ENCODE peak calls at places on chromosome 5, in seven cellular contexts. F is GM04504; D is BJ; Y is H9; E is AG20443; B is Right ventricle myocardium superior; N is stimulated activated CD4-positive, alpha-beta T cell treated with anti-CD3 and anti-CD28 coated beads, Interleukin-1b, Interleukin-23, amount 100 ng/mL, for 24 hours. X is an unnamed sample.

GRCh38 chr5:150105898-150106615 is 19.7 kb upstream of the CSF1R start:
- DNase-seq in N (no peak), D (no peak), F (no peak), Y (no peak), E (peak; percentile 7), B (peak; percentile 44), X (peak; percentile 65)

GRCh38 chr5:543755-544674 is 19.8 kb upstream of the SLC9A3 start:
- DNase-seq in D (no peak), F (no peak), E (no peak), B (peak; percentile 76), Y (no peak), N (peak; percentile 28), X (peak; percentile 83)

GRCh38 chr5:176153741-176154140 is 84.5 kb upstream of the SIMC1 start:
- DNase-seq in B (no peak), Y (no peak), N (no peak), E (peak; percentile 63), D (no peak), F (peak; percentile 8), X (no peak)

GRCh38 chr5:54251981-54252380 is 58.4 kb downstream of the ARL15 start:
- DNase-seq in D (no peak), Y (no peak), E (no peak), F (no peak), B (no peak), N (no peak), X (no peak)

GRCh38 chr5:14172149-14172795 is 29.1 kb downstream of the TRIO start:
- DNase-seq in N (no peak), E (no peak), Y (no peak), B (no peak), F (no peak), D (no peak), X (no peak)

GRCh38 chr5:150186137-150186536 is 3.7 kb upstream of the SLC6A7 start:
- DNase-seq in Y (peak; percentile 73), F (no peak), D (no peak), E (no peak), B (no peak), N (no peak), X (no peak)

GRCh38 chr5:67245259-67245846 is 48.8 kb upstream of the CD180 start:
- DNase-seq in E (no peak), B (no peak), D (no peak), N (no peak), Y (no peak), F (no peak), X (no peak)

GRCh38 chr5:150217874-150218692 is 28.2 kb downstream of the SLC6A7 start:
- DNase-seq in Y (peak; percentile 89), E (peak; percentile 92), B (peak; percentile 85), F (peak; percentile 63), N (peak; percentile 62), D (no peak), X (peak; percentile 77)

GRCh38 chr5:154467655-154468354 is 10.2 kb downstream of the HAND1 start:
- DNase-seq in N (peak; percentile 75), E (peak; percentile 92), B (peak; percentile 88), D (no peak), F (no peak), Y (peak; percentile 88), X (peak; percentile 84)

GRCh38 chr5:129904102-129904666 is at the start of gene CHSY3:
- DNase-seq in B (peak; percentile 89), F (peak; percentile 57), D (no peak), Y (peak; percentile 88), N (peak; percentile 23), E (peak; percentile 93), X (peak; percentile 89)

GRCh38 chr5:68055686-68056085 is 159.9 kb upstream of the PIK3R1 start:
- DNase-seq in B (no peak), D (no peak), E (no peak), F (no peak), Y (no peak), N (no peak), X (no peak)

GRCh38 chr5:178301641-178302040 is 69.0 kb upstream of the PHYKPL start:
- DNase-seq in N (no peak), F (no peak), B (no peak), Y (no peak), D (no peak), E (no peak), X (peak; percentile 28)

GRCh38 chr5:107289030-107289714 is 381.6 kb downstream of the EFNA5 start:
- DNase-seq in B (no peak), F (no peak), E (no peak), Y (no peak), D (no peak), N (no peak), X (no peak)

GRCh38 chr5:111229871-111230812 is 6.0 kb downstream of the CAMK4 start:
- DNase-seq in Y (no peak), D (no peak), B (no peak), E (no peak), N (no peak), F (no peak), X (no peak)

GRCh38 chr5:61652916-61653315 is 320.9 kb downstream of the ZSWIM6 start:
- DNase-seq in E (no peak), D (no peak), F (no peak), N (no peak), Y (no peak), B (no peak), X (no peak)

GRCh38 chr5:16540421-16540820 is 74.8 kb upstream of the ZNF622 start:
- DNase-seq in D (peak; percentile 67), F (peak; percentile 73), Y (no peak), B (no peak), N (no peak), E (peak; percentile 83), X (no peak)

GRCh38 chr5:106637275-106637674 is 1033.5 kb downstream of the EFNA5 start:
- DNase-seq in E (no peak), D (no peak), N (no peak), F (no peak), B (no peak), Y (no peak), X (no peak)

GRCh38 chr5:23523031-23523430 is 15.6 kb downstream of the PRDM9 start:
- DNase-seq in F (no peak), Y (no peak), E (no peak), D (no peak), N (no peak), B (no peak), X (no peak)

GRCh38 chr5:139637438-139638089 is 10.6 kb upstream of the CXXC5 start:
- DNase-seq in B (peak; percentile 93), Y (peak; percentile 84), F (peak; percentile 70), N (no peak), E (peak; percentile 94), D (no peak), X (peak; percentile 86)

GRCh38 chr5:130168211-130168610 is 263.9 kb downstream of the CHSY3 start:
- DNase-seq in D (no peak), E (no peak), F (no peak), B (no peak), Y (no peak), N (no peak), X (no peak)

GRCh38 chr5:170559296-170559695 is 55.5 kb downstream of the KCNIP1 start:
- DNase-seq in E (no peak), D (no peak), Y (no peak), F (no peak), N (no peak), B (no peak), X (no peak)

GRCh38 chr5:87308024-87308423 is 40.3 kb downstream of the RASA1 start:
- DNase-seq in F (no peak), E (no peak), Y (no peak), N (no peak), B (no peak), D (no peak), X (no peak)

GRCh38 chr5:173963107-173963506 is 25.9 kb upstream of the C5orf47 start:
- DNase-seq in N (no peak), B (no peak), Y (no peak), F (peak; percentile 27), E (peak; percentile 85), D (peak; percentile 47), X (no peak)

GRCh38 chr5:135468541-135468940 is 16.4 kb upstream of the TIFAB start:
- DNase-seq in E (no peak), F (no peak), N (no peak), B (no peak), Y (no peak), D (no peak), X (no peak)

GRCh38 chr5:132469380-132470372 is 20.9 kb downstream of the IRF1 start:
- DNase-seq in B (no peak), D (no peak), E (no peak), N (no peak), Y (no peak), F (no peak), X (no peak)

GRCh38 chr5:16883801-16884200 is 52.3 kb downstream of the MYO10 start:
- DNase-seq in B (no peak), F (no peak), N (no peak), Y (no peak), E (no peak), D (no peak), X (no peak)

GRCh38 chr5:17819786-17820185 is 185.5 kb downstream of the TAF11L14 start:
- DNase-seq in Y (no peak), N (no peak), E (no peak), B (no peak), F (no peak), D (no peak), X (no peak)

GRCh38 chr5:32753765-32754164 is 42.6 kb downstream of the NPR3 start:
- DNase-seq in Y (no peak), F (peak; percentile 20), D (no peak), N (no peak), E (no peak), B (no peak), X (no peak)

GRCh38 chr5:170312666-170313065 is 15.1 kb upstream of the LCP2 start:
- DNase-seq in D (no peak), Y (no peak), B (no peak), E (no peak), F (no peak), N (peak; percentile 53), X (no peak)

GRCh38 chr5:95007953-95008596 is 276.8 kb downstream of the MCTP1 start:
- DNase-seq in E (no peak), B (no peak), F (no peak), Y (no peak), N (no peak), D (no peak), X (no peak)

GRCh38 chr5:32961066-32961429 is 249.9 kb downstream of the NPR3 start:
- DNase-seq in E (peak; percentile 16), N (no peak), B (no peak), F (no peak), D (no peak), Y (no peak), X (no peak)

GRCh38 chr5:119031905-119032304 is 39.0 kb upstream of the DMXL1 start:
- DNase-seq in D (no peak), E (no peak), Y (peak; percentile 43), F (no peak), N (no peak), B (no peak), X (no peak)

GRCh38 chr5:38755171-38755570 is 90.6 kb upstream of the OSMR start:
- DNase-seq in Y (no peak), B (no peak), F (peak; percentile 8), N (no peak), E (peak; percentile 80), D (no peak), X (no peak)

GRCh38 chr5:141779642-141780041 is 97.6 kb upstream of the ARAP3 start:
- DNase-seq in B (peak; percentile 52), D (no peak), E (no peak), Y (peak; percentile 42), F (peak; percentile 6), N (no peak), X (no peak)

GRCh38 chr5:173501922-173502321 is 114.5 kb downstream of the BOD1 start:
- DNase-seq in B (no peak), E (peak; percentile 7), D (no peak), N (no peak), Y (no peak), F (no peak), X (no peak)

GRCh38 chr5:149932445-149933350 is 11.9 kb downstream of the PDE6A start:
- DNase-seq in E (no peak), Y (peak; percentile 70), D (no peak), F (no peak), N (no peak), B (no peak), X (no peak)